ENCODE peak calls at places on chromosomes 2 and 18, in five cellular contexts. M, C, E, G and J are unnamed samples. For H3K79me2, the result is how much of the 10 kb centered on the place peaks cover.

GRCh38 chr2:10222-10875 is 36.0 kb downstream of the FAM110C start:
- DNase-seq in E (peak), G (peak), M (peak), C (no peak), J (no peak)

GRCh38 chr2:86396304-86396785 is 44.8 kb upstream of the KDM3A start:
- DNase-seq in G (peak), M (peak), E (peak), C (peak), J (peak)

GRCh38 chr18:11669271-11669947 is 19.7 kb upstream of the GNAL start:
- DNase-seq in G (no peak), C (no peak), E (no peak), M (no peak), J (no peak)

GRCh38 chr2:115746151-115746550 is 1303.7 kb downstream of the DPP10 start:
- DNase-seq in C (no peak), E (no peak), M (no peak), G (no peak), J (no peak)

GRCh38 chr2:69644506-69644979 is 1.0 kb upstream of the AAK1 start:
- DNase-seq in M (no peak), C (no peak), E (no peak), G (no peak), J (no peak)

GRCh38 chr2:229033816-229034215 is 237.3 kb downstream of the PID1 start:
- DNase-seq in G (no peak), C (no peak), E (no peak), M (no peak), J (no peak)

GRCh38 chr2:220424561-220424960 is 797.1 kb downstream of the SLC4A3 start:
- DNase-seq in M (no peak), E (no peak), G (no peak), C (no peak), J (no peak)

GRCh38 chr2:226578373-226578772 is 221.2 kb downstream of the IRS1 start:
- DNase-seq in G (no peak), C (no peak), E (no peak), M (no peak), J (no peak)

GRCh38 chr2:11799826-11800225 is 53.4 kb downstream of the LPIN1 start:
- DNase-seq in C (no peak), E (no peak), M (no peak), G (no peak), J (no peak)

GRCh38 chr18:54284967-54285785 is 15.9 kb downstream of the POLI start:
- DNase-seq in C (no peak), G (no peak), M (no peak), E (peak), J (peak)

GRCh38 chr2:132415256-132416079 is 1.1 kb upstream of the GPR39 start:
- DNase-seq in M (no peak), E (no peak), G (peak), C (no peak), J (no peak)

GRCh38 chr2:226873051-226873620 is 37.3 kb downstream of the RHBDD1 start:
- DNase-seq in E (peak), C (no peak), M (no peak), G (no peak), J (peak)

GRCh38 chr2:30373881-30374302 is 73.2 kb upstream of the LCLAT1 start:
- DNase-seq in G (no peak), C (no peak), E (peak), M (no peak), J (peak)

DNA sequence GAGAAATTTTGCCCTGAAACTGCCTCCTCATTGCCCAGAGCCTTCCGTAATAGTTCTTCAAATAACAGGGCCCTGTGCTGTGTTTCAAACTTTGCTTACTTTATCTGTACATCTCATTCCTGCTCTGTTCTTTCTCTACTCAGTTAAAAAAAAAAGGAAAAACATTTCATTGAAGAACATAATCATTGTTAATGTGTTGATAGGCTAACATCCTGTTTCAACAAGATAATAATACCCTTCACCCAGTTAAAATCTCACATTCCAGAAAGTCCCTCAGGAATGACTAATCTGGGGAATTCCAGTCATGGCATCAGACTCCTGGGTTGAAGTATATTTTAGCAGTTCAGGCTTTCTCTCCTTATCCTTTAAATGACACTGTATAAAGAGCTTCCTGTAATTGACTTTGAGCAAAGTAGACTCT is 45.6 kb upstream of the ITGAV start:
- DNase-seq in G (peak), E (peak), C (no peak), M (no peak), J (peak)
- H2AFZ ChIP-seq in G (no peak), E (no peak), C (no peak), M (no peak), J (no peak)

GRCh38 chr2:211900518-211900917 is 638.1 kb downstream of the ERBB4 start:
- DNase-seq in E (no peak), G (no peak), M (no peak), C (no peak), J (no peak)

GRCh38 chr2:211901226-211901625 is 637.4 kb downstream of the ERBB4 start:
- DNase-seq in M (no peak), E (no peak), C (no peak), G (no peak), J (no peak)

GRCh38 chr2:211898697-211899096 is 639.9 kb downstream of the ERBB4 start:
- DNase-seq in E (no peak), M (no peak), G (no peak), C (no peak), J (no peak)

DNA sequence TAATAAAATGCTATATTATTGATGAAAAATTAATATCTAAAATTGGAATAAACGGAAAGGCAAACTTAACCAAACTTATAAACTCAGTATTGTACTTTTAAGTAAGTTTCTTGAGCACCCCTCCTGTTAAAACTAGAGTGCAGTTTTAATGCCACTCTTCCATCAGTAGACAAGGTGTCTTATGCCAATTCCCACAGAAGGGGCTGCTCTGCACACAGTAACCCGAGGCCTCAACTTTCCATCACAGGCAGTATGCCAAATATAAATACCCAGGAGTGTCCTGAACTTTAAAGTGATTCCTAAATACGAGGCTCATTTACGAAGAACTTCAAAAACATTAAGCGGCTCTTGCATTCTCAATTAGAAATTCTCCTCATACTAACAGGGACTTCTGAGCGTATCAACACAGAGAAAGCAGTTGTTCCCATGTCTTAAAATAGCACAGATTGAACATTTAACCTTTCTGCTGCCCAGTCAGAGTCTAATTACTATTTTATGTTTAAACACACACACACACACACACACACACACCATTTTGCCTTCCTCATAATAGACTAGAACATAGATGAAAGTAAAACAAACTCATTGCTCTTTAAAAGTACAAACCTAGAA is 638.6 kb downstream of the ERBB4 start:
- DNase-seq in E (peak), C (no peak), M (no peak), G (no peak), J (no peak)
- H3K79me2 ChIP-seq in E (under half), C (under half), M (under half), G (under half), J (under half)

DNA sequence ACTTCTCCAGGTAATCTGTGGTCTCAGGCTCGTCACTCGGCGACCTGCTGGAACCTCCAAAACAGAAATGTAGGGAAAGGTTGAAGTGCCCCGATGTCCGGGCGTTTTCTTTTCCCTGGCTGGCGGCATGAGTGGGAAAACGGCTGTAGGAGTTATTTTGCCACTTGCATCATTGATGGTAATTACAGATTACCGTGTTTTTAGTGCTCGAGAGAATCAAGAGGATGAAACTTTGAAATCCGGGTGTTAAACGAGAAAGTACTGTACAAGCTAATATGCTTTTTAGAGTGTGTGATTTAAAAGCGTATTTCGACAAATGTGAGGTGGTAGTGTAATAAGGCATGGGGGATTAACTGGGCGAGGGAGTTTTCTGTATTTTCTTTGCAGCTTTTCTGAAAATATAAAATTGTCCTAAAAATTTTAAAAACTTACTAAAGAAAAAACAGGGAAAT is 819 bp downstream of the GRHL1 start:
- DNase-seq in C (no peak), G (no peak), M (no peak), E (no peak), J (no peak)
- H3K4me3 ChIP-seq in C (peak), G (peak), M (peak), E (no peak), J (peak)

GRCh38 chr2:211439011-211439410 is 882.6 kb downstream of the CPS1 start:
- DNase-seq in M (no peak), C (no peak), E (peak), G (no peak), J (no peak)

GRCh38 chr2:211436182-211436581 is 879.8 kb downstream of the CPS1 start:
- DNase-seq in E (no peak), G (no peak), C (no peak), M (no peak), J (no peak)

GRCh38 chr2:211434773-211435172 is 878.4 kb downstream of the CPS1 start:
- DNase-seq in M (no peak), C (no peak), E (no peak), G (no peak), J (no peak)

GRCh38 chr2:211435331-211435730 is 878.9 kb downstream of the CPS1 start:
- DNase-seq in C (no peak), E (no peak), G (no peak), M (no peak), J (no peak)

DNA sequence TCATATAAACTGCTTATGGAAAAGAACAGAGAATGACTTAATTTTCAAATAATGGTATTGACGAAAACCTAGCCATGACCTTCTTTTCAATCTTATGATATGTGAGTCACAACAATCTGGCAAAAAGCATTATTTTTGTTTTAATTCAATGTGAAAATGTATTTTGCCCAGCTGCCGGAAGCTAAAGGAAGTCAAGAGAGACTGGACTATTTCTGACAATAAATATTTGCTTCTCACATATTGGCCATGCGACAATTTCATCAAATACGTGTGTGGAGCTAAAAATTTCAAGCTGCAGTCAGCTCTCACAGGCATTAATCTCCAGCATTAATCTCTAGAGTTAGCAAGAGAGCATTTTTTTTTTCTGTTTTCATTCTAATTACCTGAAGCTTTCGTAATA is 881.0 kb downstream of the CPS1 start:
- DNase-seq in C (no peak), M (no peak), G (no peak), E (no peak), J (no peak)
- H2AFZ ChIP-seq in C (no peak), M (no peak), G (no peak), E (no peak), J (no peak)

GRCh38 chr2:39416172-39416571 is 20.9 kb downstream of the MAP4K3 start:
- DNase-seq in G (no peak), M (no peak), C (no peak), E (peak), J (peak)
- H3K79me2 ChIP-seq in G (half or more), M (half or more), C (half or more), E (half or more), J (half or more)

GRCh38 chr2:131035826-131036231 is 57.4 kb downstream of the FAM168B start:
- DNase-seq in C (no peak), G (no peak), M (no peak), E (no peak), J (no peak)
- H3K4me3 ChIP-seq in C (no peak), G (peak), M (no peak), E (no peak), J (no peak)

DNA sequence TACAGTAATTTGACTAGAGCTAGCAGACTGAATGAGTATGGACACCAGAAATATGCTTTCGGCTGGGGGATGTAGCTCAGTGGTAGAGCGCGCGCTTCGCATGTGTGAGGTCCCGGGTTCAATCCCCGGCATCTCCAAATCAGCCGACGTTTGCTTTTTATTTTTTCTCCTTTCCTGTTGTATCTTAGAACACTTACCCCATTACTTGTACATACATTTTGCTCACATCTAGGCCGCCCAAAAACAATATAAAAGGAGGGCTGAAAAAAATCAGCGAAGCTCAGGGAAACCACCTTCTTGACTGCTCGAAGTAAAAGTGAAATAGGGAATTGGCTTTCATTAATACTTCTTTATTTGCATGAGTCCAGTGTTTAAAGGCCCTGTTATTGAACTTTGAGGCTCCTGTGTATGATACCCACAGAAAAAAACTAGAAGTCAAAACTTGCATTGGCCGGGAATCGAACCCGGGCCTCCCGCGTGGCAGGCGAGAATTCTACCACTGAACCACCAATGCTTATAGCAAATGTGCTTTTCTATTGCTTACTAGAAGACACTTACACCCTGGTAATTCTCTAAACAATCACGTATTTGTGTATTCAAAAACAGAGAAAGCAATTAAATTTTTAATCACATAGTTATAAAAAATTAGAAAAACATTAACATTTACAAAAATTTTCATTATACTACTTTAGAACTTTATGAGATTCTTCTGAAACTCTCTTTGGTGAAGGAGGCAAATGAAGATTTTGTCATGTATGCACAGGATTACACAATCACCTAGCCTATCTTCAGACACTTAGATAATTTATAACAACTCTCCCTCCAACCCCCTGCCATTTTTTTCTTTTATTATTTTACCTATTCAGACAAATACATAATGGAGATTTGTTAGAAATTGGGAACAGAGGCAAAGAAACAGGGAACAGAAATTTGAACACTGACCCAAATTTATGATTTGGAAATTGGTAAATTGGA is 35.2 kb upstream of the GPD2 start:
- DNase-seq in C (peak), E (peak), M (peak), G (peak), J (peak)
- H2AFZ ChIP-seq in C (peak), E (no peak), M (peak), G (peak), J (peak)

GRCh38 chr2:39373403-39373802 is 63.7 kb downstream of the MAP4K3 start:
- DNase-seq in G (no peak), C (no peak), M (no peak), E (no peak), J (no peak)
- H3K79me2 ChIP-seq in G (half or more), C (half or more), M (under half), E (half or more), J (half or more)

GRCh38 chr2:26174691-26175181 is 1.8 kb downstream of the GAREM2 start:
- DNase-seq in M (no peak), G (no peak), C (no peak), E (no peak), J (no peak)

GRCh38 chr2:26172866-26173595 is at the start of gene GAREM2:
- DNase-seq in G (peak), E (no peak), M (no peak), C (peak), J (no peak)

GRCh38 chr2:26172189-26172865 is 561 bp upstream of the GAREM2 start:
- DNase-seq in M (no peak), G (peak), C (peak), E (no peak), J (no peak)

GRCh38 chr2:26175191-26175715 is 2.4 kb downstream of the GAREM2 start:
- DNase-seq in M (no peak), C (no peak), G (no peak), E (no peak), J (no peak)

DNA sequence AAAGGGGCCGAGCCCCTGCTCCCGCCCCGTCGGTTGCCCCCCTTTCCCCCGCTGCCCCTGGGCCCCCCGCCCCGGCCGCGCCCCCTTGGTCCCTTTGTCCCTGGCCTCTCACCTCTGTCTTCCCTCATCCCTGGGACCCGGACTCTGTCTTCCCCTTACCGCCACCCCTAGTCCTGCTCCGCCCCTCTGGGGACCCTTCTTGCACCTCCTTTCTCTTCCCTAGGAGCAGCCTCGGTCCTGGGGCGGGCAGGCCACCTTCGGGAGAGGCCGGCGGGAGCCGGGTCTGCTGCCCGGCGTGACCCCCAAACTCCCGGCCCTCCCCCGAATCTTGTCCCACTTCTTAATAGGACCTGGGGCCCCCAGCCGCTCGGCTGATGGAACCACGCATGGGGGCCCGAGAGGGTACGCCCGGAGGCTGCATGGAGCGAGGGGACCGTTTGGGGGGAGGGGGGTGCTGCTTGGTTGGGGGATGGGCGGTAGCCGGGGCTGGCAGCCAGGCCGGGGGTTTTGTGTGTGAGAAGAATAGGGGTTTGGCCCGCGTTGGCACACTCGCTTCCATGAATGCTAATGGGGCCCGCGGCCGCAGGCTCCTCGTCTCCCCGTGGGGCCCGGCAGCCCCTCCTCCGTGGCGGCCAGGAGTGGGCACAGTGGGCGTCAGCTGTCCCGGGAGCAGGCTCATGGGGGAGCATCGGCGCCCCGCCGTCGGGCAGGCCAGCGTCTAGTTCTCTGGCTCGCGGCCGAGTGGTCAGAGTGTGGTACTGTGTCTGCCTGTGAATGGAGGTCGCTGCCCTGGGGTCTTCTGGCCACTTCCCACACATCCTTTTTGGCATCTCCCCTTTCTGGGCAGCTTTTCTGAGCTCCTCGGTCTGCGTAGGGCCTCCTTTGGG is 951 bp downstream of the GAREM2 start:
- DNase-seq in G (no peak), E (no peak), C (no peak), M (no peak), J (no peak)
- H3K4me3 ChIP-seq in G (peak), E (no peak), C (peak), M (no peak), J (no peak)